ENCODE peak calls at places on chromosomes 11 and 22, in eight cellular contexts. G is CD4-positive, alpha-beta T cell; O is stomach; D is H9; R is Peyer's patch; F is left lung; N is A673; Y is kidney. S is an unnamed sample.

GRCh38 chr11:109849946-109850345 is 243.2 kb upstream of the ZC3H12C start:
- DNase-seq in G (no peak), N (peak), R (no peak), O (no peak), F (no peak), D (no peak), Y (no peak), S (no peak)

GRCh38 chr11:1486054-1486825 is at the start of gene MOB2:
- DNase-seq in D (no peak), Y (peak), N (no peak), R (peak), F (no peak), O (peak), G (no peak), S (peak)

GRCh38 chr11:130814440-130815073 is 101.7 kb downstream of the SNX19 start:
- DNase-seq in D (no peak), R (no peak), G (no peak), Y (no peak), F (no peak), N (no peak), O (peak), S (no peak)

GRCh38 chr11:21561589-21561988 is 631.3 kb upstream of the ANO5 start:
- DNase-seq in N (no peak), Y (no peak), D (no peak), R (no peak), G (no peak), O (no peak), F (no peak), S (no peak)

GRCh38 chr11:133576351-133576750 is 44.0 kb upstream of the OPCML start:
- DNase-seq in R (no peak), Y (no peak), D (peak), F (no peak), O (no peak), N (no peak), G (no peak), S (no peak)

GRCh38 chr11:114058026-114058706 is 1.3 kb upstream of the ZBTB16 start:
- DNase-seq in F (peak), O (no peak), R (no peak), N (no peak), D (peak), G (no peak), Y (no peak), S (peak)

GRCh38 chr11:11458523-11458922 is 105.5 kb upstream of the CSNK2A3 start:
- DNase-seq in F (no peak), R (no peak), Y (no peak), N (no peak), D (no peak), G (no peak), O (no peak), S (no peak)

GRCh38 chr22:45578524-45579147 is 76.0 kb downstream of the FBLN1 start:
- DNase-seq in N (no peak), F (no peak), G (no peak), Y (peak), D (no peak), R (peak), O (no peak), S (no peak)

GRCh38 chr22:32245042-32245441 is 10.1 kb downstream of the SLC5A4 start:
- DNase-seq in O (no peak), G (no peak), Y (no peak), N (no peak), D (no peak), F (no peak), R (no peak), S (no peak)

GRCh38 chr22:43944670-43945430 is 10.4 kb upstream of the SAMM50 start:
- DNase-seq in Y (no peak), D (no peak), G (no peak), R (no peak), N (peak), F (no peak), O (no peak), S (no peak)

GRCh38 chr11:6941970-6942369 is 15.7 kb downstream of the ZNF215 start:
- DNase-seq in R (no peak), F (no peak), O (no peak), Y (no peak), D (no peak), N (no peak), G (no peak), S (no peak)

GRCh38 chr11:45100338-45100737 is 46.1 kb upstream of the PRDM11 start:
- DNase-seq in R (no peak), G (no peak), Y (peak), D (peak), N (peak), O (no peak), F (no peak), S (no peak)

GRCh38 chr11:2886191-2886894 is 768 bp upstream of the CDKN1C start:
- DNase-seq in R (no peak), F (no peak), Y (peak), N (no peak), G (no peak), O (no peak), D (peak), S (no peak)

GRCh38 chr22:22024440-22024839 is 41.9 kb upstream of the TOP3B start:
- DNase-seq in F (no peak), Y (no peak), O (no peak), N (no peak), D (no peak), R (no peak), G (no peak), S (no peak)
- H3K27ac ChIP-seq in F (no peak), Y (no peak), O (no peak), N (no peak), D (no peak), R (peak), G (no peak), S (no peak)

GRCh38 chr11:13000116-13000515 is 9.0 kb upstream of the RASSF10 start:
- DNase-seq in F (no peak), O (no peak), D (no peak), Y (no peak), R (no peak), N (no peak), G (no peak), S (no peak)

GRCh38 chr11:13007182-13007581 is 1.9 kb upstream of the RASSF10 start:
- DNase-seq in D (no peak), G (no peak), N (no peak), O (no peak), F (no peak), Y (no peak), R (no peak), S (no peak)

GRCh38 chr11:13000721-13001120 is 8.4 kb upstream of the RASSF10 start:
- DNase-seq in D (no peak), Y (no peak), G (no peak), F (no peak), R (no peak), O (no peak), N (no peak), S (no peak)

GRCh38 chr11:13007702-13008435 is 1.2 kb upstream of the RASSF10 start:
- DNase-seq in G (no peak), D (no peak), R (no peak), Y (no peak), O (peak), F (no peak), N (no peak), S (no peak)

DNA sequence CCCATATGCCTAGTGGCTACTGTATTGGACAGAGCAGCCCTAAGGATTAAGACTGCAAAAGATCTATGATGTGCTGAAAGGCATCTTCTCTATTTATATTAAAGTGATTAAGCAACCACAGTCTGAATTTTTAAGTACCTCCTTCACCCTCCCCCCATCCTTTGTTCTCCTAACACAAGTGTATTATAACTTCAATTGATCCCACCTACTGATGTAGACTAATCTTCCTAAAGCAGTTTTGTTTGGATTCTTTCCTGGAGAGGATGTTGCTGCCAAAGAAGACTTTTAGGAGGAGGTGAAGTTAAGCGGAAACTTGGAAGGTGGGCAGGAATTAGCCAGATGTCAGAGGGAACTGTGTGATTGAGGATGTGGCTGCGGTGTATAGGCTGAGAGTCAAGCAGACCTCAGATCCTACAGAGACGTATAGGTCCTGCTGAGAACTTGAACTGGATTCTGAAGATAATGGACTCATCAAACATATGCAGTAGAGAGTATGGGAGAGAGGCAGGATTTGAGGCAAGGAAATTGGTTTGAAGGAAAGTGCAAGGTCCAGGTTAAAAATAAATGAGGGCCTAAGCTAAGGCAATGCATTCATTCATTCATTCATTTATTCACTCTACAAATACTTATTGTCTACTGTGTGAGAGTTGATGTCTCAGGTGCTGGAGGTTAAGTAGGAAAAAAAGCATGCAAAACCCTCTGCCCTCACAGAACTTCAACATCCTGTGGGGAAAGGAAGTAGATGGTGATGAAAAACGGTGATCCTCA is 5.2 kb upstream of the RASSF10 start:
- DNase-seq in F (no peak), N (no peak), G (no peak), O (no peak), Y (no peak), D (no peak), R (no peak), S (no peak)
- H3K27ac ChIP-seq in F (no peak), N (no peak), G (no peak), O (no peak), Y (no peak), D (no peak), R (no peak), S (no peak)

GRCh38 chr11:116929393-116930090 is 92.1 kb upstream of the APOA1 start:
- DNase-seq in G (no peak), N (no peak), F (no peak), R (no peak), D (no peak), Y (no peak), O (no peak), S (no peak)
- H3K27ac ChIP-seq in G (peak), N (peak), F (peak), R (peak), D (no peak), Y (no peak), O (peak), S (peak)

GRCh38 chr11:61976813-61977475 is 9.5 kb upstream of the FTH1 start:
- DNase-seq in Y (no peak), R (no peak), G (no peak), N (no peak), O (no peak), D (no peak), F (peak), S (no peak)

GRCh38 chr11:61976420-61976800 is 9.0 kb upstream of the FTH1 start:
- DNase-seq in N (no peak), F (no peak), D (no peak), R (no peak), O (no peak), Y (no peak), G (no peak), S (no peak)

GRCh38 chr11:61974766-61975631 is 7.6 kb upstream of the FTH1 start:
- DNase-seq in F (peak), N (no peak), G (no peak), R (no peak), O (peak), Y (no peak), D (no peak), S (peak)

GRCh38 chr11:61973603-61974162 is 6.2 kb upstream of the FTH1 start:
- DNase-seq in D (no peak), R (no peak), O (no peak), Y (no peak), F (peak), N (no peak), G (no peak), S (no peak)

DNA sequence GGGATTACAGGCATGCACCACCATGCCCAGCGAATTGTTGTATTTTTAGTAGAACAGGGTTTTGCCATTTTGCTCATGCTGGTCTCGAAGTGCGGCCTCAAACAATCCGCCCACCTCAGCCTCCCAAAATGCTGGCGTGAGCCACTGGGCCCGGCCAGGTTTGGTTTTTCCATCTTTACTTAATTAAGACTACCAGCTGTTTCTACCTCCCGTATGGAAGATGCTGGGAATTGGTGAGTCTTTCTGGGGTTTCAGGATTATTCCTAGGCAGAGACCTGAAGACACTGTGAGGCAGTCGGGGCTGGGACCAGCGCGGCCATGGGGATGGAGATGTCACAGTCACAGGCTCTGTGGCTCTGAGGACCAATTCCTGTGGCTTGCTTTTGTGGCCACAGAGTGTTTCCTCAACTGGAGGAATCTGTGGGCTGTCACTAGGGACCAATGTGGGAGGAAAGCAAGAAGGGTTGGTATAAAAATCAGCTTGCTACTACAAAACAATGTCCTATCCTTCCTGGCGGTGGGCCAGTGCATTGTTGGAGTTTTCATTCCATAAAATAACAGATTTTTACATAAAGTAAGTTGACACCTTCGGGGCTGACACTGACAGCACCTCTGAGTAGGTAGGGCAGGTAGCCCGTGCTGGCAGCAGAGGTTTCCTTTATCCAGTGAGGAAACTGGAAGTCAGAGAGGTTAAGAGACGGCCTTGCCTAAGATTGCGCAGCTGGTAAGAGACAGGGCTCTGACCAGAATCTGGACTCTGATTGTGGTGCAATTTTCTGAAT is 8.4 kb upstream of the FTH1 start:
- DNase-seq in F (peak), R (no peak), G (no peak), O (no peak), Y (no peak), D (no peak), N (no peak), S (no peak)
- H3K27ac ChIP-seq in F (no peak), R (no peak), G (no peak), O (peak), Y (peak), D (no peak), N (no peak), S (peak)

GRCh38 chr11:66728760-66729385 is at the start of gene SPTBN2:
- DNase-seq in Y (no peak), O (no peak), D (peak), F (no peak), N (peak), G (no peak), R (no peak), S (no peak)
- H3K27ac ChIP-seq in Y (peak), O (no peak), D (no peak), F (no peak), N (no peak), G (no peak), R (no peak), S (no peak)

GRCh38 chr22:35919002-35919542 is 109.6 kb downstream of the RBFOX2 start:
- DNase-seq in Y (no peak), D (no peak), F (no peak), N (no peak), O (no peak), G (no peak), R (no peak), S (no peak)

GRCh38 chr22:35917651-35918050 is 111.0 kb downstream of the RBFOX2 start:
- DNase-seq in F (no peak), Y (no peak), O (no peak), G (no peak), N (no peak), R (no peak), D (no peak), S (no peak)

GRCh38 chr22:35915477-35916013 is 113.1 kb downstream of the RBFOX2 start:
- DNase-seq in F (no peak), D (no peak), O (no peak), R (no peak), G (no peak), Y (no peak), N (peak), S (no peak)

GRCh38 chr22:35921777-35922176 is 106.8 kb downstream of the RBFOX2 start:
- DNase-seq in Y (no peak), N (peak), F (peak), G (no peak), O (peak), D (peak), R (no peak), S (peak)

GRCh38 chr22:35918466-35918865 is 110.2 kb downstream of the RBFOX2 start:
- DNase-seq in F (no peak), Y (no peak), D (no peak), R (no peak), G (no peak), N (peak), O (no peak), S (no peak)
- H3K27ac ChIP-seq in F (no peak), Y (no peak), D (no peak), R (no peak), G (no peak), N (no peak), O (no peak), S (no peak)

GRCh38 chr11:18065572-18065971 is 19.5 kb upstream of the TPH1 start:
- DNase-seq in D (no peak), F (no peak), Y (no peak), R (no peak), G (no peak), N (no peak), O (no peak), S (no peak)

GRCh38 chr11:18064450-18065048 is 18.5 kb upstream of the TPH1 start:
- DNase-seq in G (no peak), R (no peak), F (no peak), D (no peak), O (no peak), N (no peak), Y (no peak), S (no peak)

GRCh38 chr11:18061351-18061750 is 15.3 kb upstream of the TPH1 start:
- DNase-seq in G (no peak), O (no peak), F (no peak), N (no peak), D (no peak), R (no peak), Y (no peak), S (no peak)

GRCh38 chr11:18064035-18064434 is 18.0 kb upstream of the TPH1 start:
- DNase-seq in O (no peak), N (no peak), R (no peak), Y (no peak), G (no peak), F (no peak), D (no peak), S (no peak)

DNA sequence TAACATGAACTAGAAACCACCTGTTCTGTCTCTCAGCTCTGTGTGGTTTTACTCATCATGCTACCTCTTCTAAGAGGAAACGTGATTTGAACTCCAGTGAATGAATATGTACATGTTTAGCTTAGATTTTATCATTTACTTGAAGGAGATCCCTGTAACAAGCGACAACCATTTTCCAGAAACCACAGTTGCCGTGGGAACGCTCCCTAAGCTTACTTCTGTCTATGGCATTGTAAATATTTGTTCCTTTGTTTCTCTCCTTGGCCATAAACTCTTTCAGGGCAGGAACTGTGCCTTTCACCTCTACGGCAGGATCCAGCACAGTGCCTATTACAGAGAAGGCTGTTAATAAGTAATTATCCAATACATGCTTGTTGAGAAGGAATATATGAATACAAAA is 17.1 kb upstream of the TPH1 start:
- DNase-seq in N (no peak), F (no peak), Y (no peak), O (peak), D (no peak), R (no peak), G (no peak), S (no peak)
- H3K27ac ChIP-seq in N (no peak), F (no peak), Y (no peak), O (no peak), D (no peak), R (no peak), G (no peak), S (no peak)

DNA sequence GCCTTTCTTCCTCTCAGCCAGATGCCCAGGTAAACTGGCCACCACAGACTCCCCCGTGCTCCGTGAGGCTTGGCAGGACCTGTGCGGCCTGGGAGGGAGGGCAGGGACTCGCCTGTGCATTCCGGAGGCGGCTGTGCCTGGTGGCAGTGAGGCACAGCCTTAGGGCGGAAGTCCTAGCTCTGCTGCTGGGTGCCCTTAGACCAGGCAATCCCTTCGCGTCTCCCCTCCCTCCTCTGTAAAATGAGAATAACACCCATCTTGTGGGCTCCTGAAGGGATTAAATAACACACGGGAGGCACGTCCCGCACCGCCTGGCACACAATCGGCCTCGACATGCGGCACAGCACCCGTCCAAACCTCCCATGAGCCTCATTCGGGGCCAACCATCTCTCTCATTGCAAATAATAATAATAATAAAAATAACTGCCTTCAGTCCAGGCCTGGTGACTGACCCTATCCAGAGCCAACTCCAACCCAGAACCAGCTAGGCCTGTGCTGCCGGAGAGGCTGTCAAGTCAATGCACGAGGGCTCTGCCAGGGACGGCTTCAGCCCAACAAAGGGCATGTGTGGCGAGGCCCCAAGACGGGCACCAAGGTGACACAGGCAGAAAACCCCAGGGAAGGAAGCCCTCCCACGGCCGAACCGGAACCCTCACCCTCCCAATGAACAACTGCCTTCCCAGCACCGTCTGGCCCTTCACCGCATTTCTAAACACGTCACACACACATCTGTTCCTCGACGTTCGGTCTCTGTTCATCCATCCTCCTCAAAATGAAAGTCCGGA is 8.2 kb downstream of the LTO1 start:
- DNase-seq in F (no peak), N (no peak), G (no peak), Y (peak), O (no peak), R (peak), D (no peak), S (no peak)
- H3K27ac ChIP-seq in F (no peak), N (peak), G (no peak), Y (no peak), O (no peak), R (no peak), D (no peak), S (no peak)

S was measured in right lobe of liver.